ENCODE peak calls at places on chromosomes 11 and 22, in ten cellular contexts. A, I, F, Z, R, H, W, G, L and D are unnamed samples.

GRCh38 chr22:29706493-29706892 is 13.3 kb upstream of the CABP7 start:
- DNase-seq in A (no peak), I (no peak), F (no peak), Z (no peak), R (no peak), H (no peak), W (no peak), G (no peak), L (no peak), D (no peak)

GRCh38 chr11:130655308-130655707 is 206.9 kb downstream of the ADAMTS15 start:
- DNase-seq in A (no peak), I (no peak), F (no peak), Z (no peak), R (no peak), H (no peak), W (no peak), G (no peak), L (no peak), D (no peak)

GRCh38 chr22:23501708-23502107 is 78.4 kb downstream of the IGLL1 start:
- DNase-seq in A (no peak), I (peak; percentile 14), F (no peak), Z (no peak), R (no peak), H (no peak), W (no peak), G (no peak), L (no peak), D (no peak)

GRCh38 chr11:61773826-61774225 is 18.6 kb downstream of the TMEM258 start:
- DNase-seq in A (no peak), I (no peak), F (no peak), Z (no peak), R (no peak), H (no peak), W (no peak), G (no peak), L (no peak), D (no peak)

GRCh38 chr22:42621505-42622002 is 6.9 kb upstream of the POLDIP3 start:
- DNase-seq in A (peak; percentile 43), I (peak; percentile 74), F (peak; percentile 81), Z (peak; percentile 63), R (peak; percentile 55), H (peak; percentile 76), W (peak; percentile 57), G (no peak), L (peak; percentile 11), D (peak; percentile 83)

GRCh38 chr22:50674606-50675552 is 2.3 kb downstream of the SHANK3 start:
- DNase-seq in A (peak; percentile 34), I (peak; percentile 86), F (peak; percentile 44), Z (no peak), R (no peak), H (peak; percentile 72), W (peak; percentile 30), G (no peak), L (no peak), D (peak; percentile 84)

GRCh38 chr11:66713746-66714480 is 15.1 kb downstream of the SPTBN2 start:
- DNase-seq in A (no peak), I (no peak), F (no peak), Z (no peak), R (no peak), H (no peak), W (no peak), G (no peak), L (no peak), D (no peak)

GRCh38 chr11:35063453-35063852 is 75.5 kb upstream of the CD44 start:
- DNase-seq in A (no peak), I (no peak), F (no peak), Z (no peak), R (no peak), H (no peak), W (no peak), G (no peak), L (no peak), D (no peak)

GRCh38 chr11:108538022-108538424 is 39.8 kb upstream of the POGLUT3 start:
- DNase-seq in A (peak; percentile 5), I (peak; percentile 75), F (no peak), Z (no peak), R (no peak), H (peak; percentile 17), W (peak; percentile 24), G (no peak), L (no peak), D (peak; percentile 73)

GRCh38 chr11:3154001-3154599 is 11.0 kb downstream of the OSBPL5 start:
- DNase-seq in A (no peak), I (no peak), F (no peak), Z (peak; percentile 16), R (no peak), H (no peak), W (no peak), G (no peak), L (no peak), D (no peak)

GRCh38 chr11:12150831-12151382 is 40.5 kb downstream of the MICAL2 start:
- DNase-seq in A (no peak), I (no peak), F (no peak), Z (no peak), R (peak; percentile 75), H (no peak), W (no peak), G (no peak), L (no peak), D (no peak)

GRCh38 chr22:17106161-17106784 is 14.9 kb downstream of the TMEM121B start:
- DNase-seq in A (no peak), I (no peak), F (no peak), Z (no peak), R (no peak), H (no peak), W (no peak), G (no peak), L (no peak), D (no peak)

GRCh38 chr11:4063348-4063747 is 31.3 kb upstream of the RRM1 start:
- DNase-seq in A (no peak), I (no peak), F (no peak), Z (no peak), R (no peak), H (no peak), W (no peak), G (no peak), L (no peak), D (no peak)

GRCh38 chr11:26286472-26287066 is 45.4 kb upstream of the ANO3 start:
- DNase-seq in A (no peak), I (no peak), F (no peak), Z (no peak), R (no peak), H (peak; percentile 22), W (no peak), G (no peak), L (no peak), D (no peak)

GRCh38 chr22:41746563-41747400 is 47.5 kb downstream of the MEI1 start:
- DNase-seq in A (peak; percentile 58), I (peak; percentile 73), F (peak; percentile 73), Z (peak; percentile 51), R (peak; percentile 38), H (peak; percentile 83), W (peak; percentile 82), G (peak; percentile 1), L (no peak), D (peak; percentile 79)

GRCh38 chr22:18156878-18157713 is 7.1 kb downstream of the USP18 start:
- DNase-seq in A (peak; percentile 33), I (no peak), F (peak; percentile 96), Z (peak; percentile 56), R (peak; percentile 42), H (peak; percentile 67), W (peak; percentile 54), G (no peak), L (no peak), D (peak; percentile 74)

GRCh38 chr11:108606495-108607160 is 13.1 kb upstream of the EXPH5 start:
- DNase-seq in A (no peak), I (no peak), F (no peak), Z (no peak), R (no peak), H (no peak), W (no peak), G (no peak), L (no peak), D (no peak)

GRCh38 chr22:19991395-19991644 is 25.3 kb downstream of the ARVCF start:
- DNase-seq in A (no peak), I (no peak), F (no peak), Z (no peak), R (no peak), H (no peak), W (no peak), G (no peak), L (no peak), D (no peak)

GRCh38 chr11:26467506-26467905 is 104.6 kb downstream of the MUC15 start:
- DNase-seq in A (no peak), I (no peak), F (no peak), Z (no peak), R (no peak), H (no peak), W (no peak), G (no peak), L (no peak), D (no peak)

GRCh38 chr11:709109-709997 is 3.3 kb downstream of the EPS8L2 start:
- DNase-seq in A (no peak), I (no peak), F (no peak), Z (no peak), R (no peak), H (no peak), W (no peak), G (no peak), L (no peak), D (peak; percentile 34)

GRCh38 chr11:122101625-122102291 is 14.3 kb downstream of the BLID start:
- DNase-seq in A (no peak), I (no peak), F (peak; percentile 55), Z (peak; percentile 50), R (no peak), H (peak; percentile 57), W (peak; percentile 53), G (peak; percentile 32), L (no peak), D (peak; percentile 28)

GRCh38 chr11:72430743-72431570 is 3.4 kb downstream of the CLPB start:
- DNase-seq in A (peak; percentile 29), I (peak; percentile 54), F (no peak), Z (peak; percentile 22), R (peak; percentile 41), H (peak; percentile 46), W (no peak), G (no peak), L (no peak), D (no peak)

GRCh38 chr22:50529416-50530279 is at the start of gene TYMP:
- DNase-seq in A (peak; percentile 78), I (peak; percentile 90), F (no peak), Z (peak; percentile 82), R (peak; percentile 81), H (peak; percentile 58), W (peak; percentile 71), G (no peak), L (peak; percentile 34), D (peak; percentile 83)

GRCh38 chr11:8033312-8033715 is 46.2 kb downstream of the EIF3F start:
- DNase-seq in A (peak; percentile 39), I (peak; percentile 75), F (peak; percentile 66), Z (peak; percentile 78), R (peak; percentile 47), H (peak; percentile 87), W (peak; percentile 76), G (no peak), L (peak; percentile 6), D (peak; percentile 67)

GRCh38 chr11:113401718-113402117 is 14.1 kb downstream of the ANKK1 start:
- DNase-seq in A (no peak), I (peak; percentile 80), F (no peak), Z (peak; percentile 80), R (no peak), H (peak; percentile 73), W (peak; percentile 82), G (no peak), L (no peak), D (peak; percentile 65)

GRCh38 chr11:113546757-113547507 is 71.7 kb upstream of the DRD2 start:
- DNase-seq in A (no peak), I (no peak), F (peak; percentile 89), Z (no peak), R (no peak), H (no peak), W (no peak), G (no peak), L (no peak), D (no peak)

GRCh38 chr11:79100093-79100704 is 340.6 kb downstream of the TENM4 start:
- DNase-seq in A (no peak), I (no peak), F (no peak), Z (no peak), R (peak; percentile 17), H (peak; percentile 55), W (peak; percentile 16), G (no peak), L (no peak), D (peak; percentile 37)

GRCh38 chr22:35458547-35459422 is 58.8 kb downstream of the MCM5 start:
- DNase-seq in A (no peak), I (no peak), F (no peak), Z (no peak), R (no peak), H (no peak), W (no peak), G (no peak), L (no peak), D (no peak)